ENCODE peak calls at places on chromosomes 11 and 22, in five cellular contexts. K is activated CD4-positive, alpha-beta T cell treated with anti-CD3 and anti-CD28 coated beads for 36 hours; H is ACHN; M is GM12891; N is SW480. J is an unnamed sample.

GRCh38 chr11:70755410-70756158 is 357.3 kb downstream of the CTTN start:
- DNase-seq in H (peak; percentile 22), K (peak; percentile 84), N (peak; percentile 78), M (peak; percentile 95), J (peak; percentile 69)

GRCh38 chr11:91860661-91861060 is 364.0 kb upstream of the FAT3 start:
- DNase-seq in M (no peak), K (no peak), H (no peak), N (no peak), J (no peak)

GRCh38 chr11:110565690-110566336 is 136.1 kb downstream of the FDX1 start:
- DNase-seq in H (no peak), M (no peak), K (no peak), N (peak; percentile 91), J (no peak)

GRCh38 chr11:28447226-28447625 is 339.0 kb downstream of the METTL15 start:
- DNase-seq in K (no peak), N (no peak), H (no peak), M (no peak), J (no peak)

GRCh38 chr22:21796863-21797262 is 61.3 kb upstream of the YPEL1 start:
- DNase-seq in M (no peak), H (no peak), N (no peak), K (no peak), J (no peak)

GRCh38 chr11:57527056-57527631 is 3.4 kb downstream of the TIMM10 start:
- DNase-seq in K (peak; percentile 87), M (no peak), N (peak; percentile 75), H (peak; percentile 47), J (peak; percentile 68)

GRCh38 chr11:129184581-129184980 is 7.5 kb downstream of the ARHGAP32 start:
- DNase-seq in K (no peak), M (no peak), N (no peak), H (no peak), J (no peak)

GRCh38 chr11:8631395-8632110 is 37.5 kb upstream of the STK33 start:
- DNase-seq in K (no peak), H (peak; percentile 37), M (no peak), N (no peak), J (no peak)

GRCh38 chr11:118597556-118597955 is 9.9 kb upstream of the PHLDB1 start:
- DNase-seq in M (no peak), H (no peak), K (no peak), N (no peak), J (no peak)

GRCh38 chr11:17066691-17067090 is 10.8 kb downstream of the RPS13 start:
- DNase-seq in H (no peak), K (no peak), M (no peak), N (no peak), J (no peak)

GRCh38 chr11:79461144-79461543 is 20.3 kb upstream of the TENM4 start:
- DNase-seq in M (no peak), H (peak; percentile 60), K (no peak), N (peak; percentile 14), J (no peak)

GRCh38 chr11:3853935-3854659 is 1.4 kb upstream of the STIM1 start:
- DNase-seq in N (no peak), K (peak; percentile 83), M (no peak), H (no peak), J (peak; percentile 66)

GRCh38 chr22:20565079-20565734 is 57.8 kb downstream of the MED15 start:
- DNase-seq in K (no peak), N (no peak), H (no peak), M (no peak), J (no peak)

GRCh38 chr11:27497284-27497866 is 9.2 kb downstream of the LIN7C start:
- DNase-seq in M (no peak), N (peak; percentile 31), K (no peak), H (peak; percentile 39), J (peak; percentile 22)

GRCh38 chr11:57476223-57476882 is 16.0 kb downstream of the RTN4RL2 start:
- DNase-seq in H (no peak), N (peak; percentile 56), K (peak; percentile 50), M (no peak), J (no peak)

GRCh38 chr11:34269031-34269430 is 88.8 kb downstream of the ABTB2 start:
- DNase-seq in K (no peak), M (no peak), N (no peak), H (no peak), J (no peak)

GRCh38 chr22:23230348-23231068 is 50.2 kb downstream of the BCR start:
- DNase-seq in H (no peak), M (no peak), N (no peak), K (no peak), J (no peak)

GRCh38 chr11:27233654-27234042 is 129.4 kb downstream of the CCDC34 start:
- DNase-seq in N (no peak), M (no peak), K (no peak), H (no peak), J (peak; percentile 29)

GRCh38 chr11:11978792-11979486 is 29.5 kb downstream of the DKK3 start:
- DNase-seq in N (peak; percentile 25), H (peak; percentile 27), M (no peak), K (no peak), J (no peak)

GRCh38 chr11:108793138-108793537 is 128.3 kb downstream of the DDX10 start:
- DNase-seq in M (no peak), N (no peak), H (no peak), K (no peak), J (no peak)

GRCh38 chr11:130415719-130416536 is 12.5 kb downstream of the ADAMTS8 start:
- DNase-seq in K (no peak), M (no peak), N (no peak), H (peak; percentile 50), J (no peak)

GRCh38 chr22:19691721-19692341 is 22.5 kb upstream of the SEPTIN5 start:
- DNase-seq in K (no peak), M (no peak), N (peak; percentile 50), H (peak; percentile 60), J (no peak)

GRCh38 chr22:50267591-50268390 is 2.4 kb downstream of the MAPK11 start:
- DNase-seq in K (peak; percentile 80), M (peak; percentile 83), H (peak; percentile 49), N (no peak), J (no peak)

GRCh38 chr22:24736526-24737050 is 37.9 kb downstream of the PIWIL3 start:
- DNase-seq in H (no peak), N (no peak), K (no peak), M (no peak), J (no peak)

GRCh38 chr22:17237031-17237668 is 17.9 kb upstream of the ADA2 start:
- DNase-seq in M (peak; percentile 68), H (no peak), N (no peak), K (peak; percentile 35), J (no peak)

GRCh38 chr11:35617687-35618496 is at the start of gene FJX1:
- DNase-seq in K (peak; percentile 37), N (peak; percentile 93), M (peak; percentile 72), H (peak; percentile 86), J (peak; percentile 87)

GRCh38 chr11:64762277-64762915 is 2.6 kb upstream of the PYGM start:
- DNase-seq in H (no peak), N (no peak), K (no peak), M (peak; percentile 26), J (no peak)

GRCh38 chr22:29820941-29821789 is 16.9 kb downstream of the ASCC2 start:
- DNase-seq in N (peak; percentile 7), K (peak; percentile 79), H (peak; percentile 72), M (no peak), J (peak; percentile 36)

GRCh38 chr11:65132238-65132987 is 1.9 kb downstream of the SYVN1 start:
- DNase-seq in M (no peak), N (no peak), H (no peak), K (no peak), J (no peak)

GRCh38 chr11:5123802-5124521 is 14.2 kb downstream of the OR52A5 start:
- DNase-seq in N (peak; percentile 59), H (peak; percentile 66), M (no peak), K (peak; percentile 69), J (no peak)

GRCh38 chr11:38014405-38014804 is 1416.4 kb upstream of the RAG2 start:
- DNase-seq in M (no peak), K (no peak), H (no peak), N (no peak), J (no peak)

GRCh38 chr22:50525991-50526848 is 822 bp upstream of the SCO2 start:
- DNase-seq in H (peak; percentile 62), N (peak; percentile 76), K (peak; percentile 95), M (peak; percentile 84), J (peak; percentile 38)

J was measured in NCI-H2227 treated with DMSO at 0.1 percent for 48 hours.